ENCODE peak calls at places on chromosomes 7 and 10, in eight cellular contexts. B, E, J, G, F, O, C and X are unnamed samples.

GRCh38 chr10:72720814-72721665 is 29.1 kb downstream of the MCU start:
- DNase-seq in E (no peak), C (no peak), G (no peak), F (no peak), O (no peak), B (no peak), J (no peak), X (no peak)

GRCh38 chr7:157769016-157769869 is 432.4 kb downstream of the DNAJB6 start:
- DNase-seq in J (peak), B (no peak), O (no peak), C (no peak), E (no peak), F (peak), G (no peak), X (no peak)

GRCh38 chr7:111650456-111650999 is 88.2 kb upstream of the IMMP2L start:
- DNase-seq in B (no peak), E (no peak), G (no peak), O (no peak), J (peak), C (peak), F (no peak), X (no peak)

GRCh38 chr10:34808789-34809745 is 6.0 kb downstream of the PARD3 start:
- DNase-seq in F (peak), J (peak), B (no peak), O (no peak), G (no peak), E (peak), C (peak), X (no peak)

GRCh38 chr7:112877671-112878460 is 87.7 kb upstream of the TMEM168 start:
- DNase-seq in B (no peak), C (no peak), G (no peak), F (no peak), E (no peak), J (no peak), O (no peak), X (no peak)

GRCh38 chr7:115749924-115750323 is 280.6 kb downstream of the TFEC start:
- DNase-seq in C (no peak), B (no peak), F (peak), J (peak), O (no peak), G (no peak), E (no peak), X (no peak)

GRCh38 chr10:27679369-27679897 is 66.2 kb downstream of the MKX start:
- DNase-seq in B (no peak), C (no peak), G (no peak), E (no peak), O (no peak), F (no peak), J (no peak), X (no peak)

GRCh38 chr10:102113956-102114857 is 6.0 kb downstream of the LDB1 start:
- DNase-seq in G (no peak), E (no peak), O (no peak), F (peak), C (no peak), J (no peak), B (no peak), X (no peak)

GRCh38 chr10:21954690-21955089 is 48.8 kb downstream of the DNAJC1 start:
- DNase-seq in F (no peak), O (no peak), J (no peak), G (no peak), E (no peak), B (no peak), C (no peak), X (no peak)

GRCh38 chr10:122640921-122641320 is 58.7 kb downstream of the C10orf120 start:
- DNase-seq in O (no peak), G (no peak), E (no peak), C (no peak), J (no peak), F (no peak), B (no peak), X (no peak)

GRCh38 chr10:94403034-94403822 is 887 bp downstream of the TBC1D12 start:
- DNase-seq in C (peak), G (peak), B (peak), J (peak), F (peak), O (peak), E (peak), X (peak)

GRCh38 chr10:28644647-28645046 is 32.7 kb upstream of the BAMBI start:
- DNase-seq in J (no peak), C (no peak), B (no peak), O (no peak), E (no peak), G (no peak), F (no peak), X (no peak)

GRCh38 chr10:93150289-93150688 is 76.6 kb downstream of the CYP26A1 start:
- DNase-seq in O (no peak), E (no peak), G (no peak), J (no peak), C (no peak), B (peak), F (no peak), X (no peak)

GRCh38 chr7:17741426-17741825 is 198.9 kb downstream of the SNX13 start:
- DNase-seq in B (no peak), E (no peak), G (no peak), F (no peak), O (no peak), J (no peak), C (no peak), X (no peak)

GRCh38 chr7:149680316-149681025 is 92.9 kb downstream of the ZNF467 start:
- DNase-seq in C (no peak), B (no peak), J (no peak), F (no peak), E (no peak), G (no peak), O (no peak), X (no peak)

GRCh38 chr10:126924915-126925300 is 19.7 kb downstream of the DOCK1 start:
- DNase-seq in E (no peak), J (no peak), B (no peak), C (peak), F (no peak), O (no peak), G (no peak), X (no peak)

GRCh38 chr10:126933116-126933515 is 27.9 kb downstream of the DOCK1 start:
- DNase-seq in F (no peak), O (no peak), G (no peak), C (no peak), J (no peak), B (no peak), E (no peak), X (no peak)

GRCh38 chr10:121036431-121036830 is 185.3 kb downstream of the WDR11 start:
- DNase-seq in G (no peak), F (peak), O (no peak), B (no peak), J (no peak), E (no peak), C (no peak), X (no peak)

GRCh38 chr10:13990392-13990805 is 340.3 kb downstream of the FRMD4A start:
- DNase-seq in F (peak), B (no peak), J (no peak), C (peak), G (no peak), O (no peak), E (no peak), X (no peak)

GRCh38 chr7:88522771-88523316 is 216.2 kb upstream of the STEAP4 start:
- DNase-seq in F (no peak), E (no peak), O (no peak), G (no peak), J (no peak), C (no peak), B (no peak), X (no peak)

GRCh38 chr7:150631084-150631824 is 931 bp downstream of the GIMAP6 start:
- DNase-seq in B (no peak), G (no peak), C (no peak), O (no peak), E (no peak), F (peak), J (no peak), X (no peak)

GRCh38 chr10:128540806-128541739 is 414.9 kb upstream of the MKI67 start:
- DNase-seq in O (no peak), C (no peak), E (no peak), G (no peak), B (no peak), F (peak), J (no peak), X (no peak)

GRCh38 chr7:128131115-128131514 is 99.9 kb upstream of the LRRC4 start:
- DNase-seq in O (no peak), F (no peak), J (no peak), E (no peak), G (no peak), C (no peak), B (no peak), X (no peak)

GRCh38 chr10:31947144-31947926 is 18.7 kb upstream of the ARHGAP12 start:
- DNase-seq in C (peak), O (no peak), F (no peak), G (no peak), B (peak), J (no peak), E (no peak), X (peak)

GRCh38 chr10:110398419-110399162 is 93.9 kb upstream of the SMNDC1 start:
- DNase-seq in G (no peak), B (peak), F (no peak), C (peak), J (no peak), O (no peak), E (no peak), X (peak)

GRCh38 chr7:126702242-126703016 is 550.3 kb downstream of the GRM8 start:
- DNase-seq in B (no peak), E (no peak), F (no peak), G (no peak), O (no peak), J (no peak), C (peak), X (no peak)

GRCh38 chr10:32971536-32972091 is 13.6 kb upstream of the ITGB1 start:
- DNase-seq in J (no peak), E (no peak), G (no peak), O (peak), C (no peak), B (no peak), F (no peak), X (no peak)

GRCh38 chr10:93268021-93268420 is 194.3 kb downstream of the CYP26A1 start:
- DNase-seq in O (no peak), E (no peak), J (no peak), G (no peak), C (no peak), B (no peak), F (no peak), X (no peak)

GRCh38 chr10:11798862-11799735 is 24.1 kb upstream of the PROSER2 start:
- DNase-seq in J (no peak), O (no peak), E (no peak), B (no peak), G (no peak), C (no peak), F (no peak), X (no peak)

GRCh38 chr10:4882704-4883078 is 56.7 kb downstream of the AKR1E2 start:
- DNase-seq in O (no peak), C (no peak), J (no peak), G (no peak), E (no peak), B (no peak), F (no peak), X (no peak)

GRCh38 chr10:128000660-128001059 is 93.8 kb downstream of the PTPRE start:
- DNase-seq in O (no peak), B (no peak), C (no peak), E (no peak), J (no peak), G (no peak), F (peak), X (no peak)

GRCh38 chr7:101586078-101586941 is 42.8 kb downstream of the MYL10 start:
- DNase-seq in F (no peak), E (no peak), G (no peak), B (no peak), O (no peak), J (no peak), C (no peak), X (no peak)

GRCh38 chr10:69459893-69460575 is 8.8 kb downstream of the TSPAN15 start:
- DNase-seq in F (no peak), J (peak), O (no peak), E (no peak), G (no peak), C (no peak), B (no peak), X (no peak)

GRCh38 chr7:149310113-149310836 is 48.3 kb downstream of the ZNF783 start:
- DNase-seq in O (peak), G (no peak), F (no peak), C (peak), J (no peak), E (no peak), B (peak), X (peak)

GRCh38 chr10:132291826-132292225 is 15.9 kb downstream of the STK32C start:
- DNase-seq in O (no peak), J (no peak), G (no peak), C (no peak), B (no peak), F (no peak), E (no peak), X (no peak)

GRCh38 chr10:653991-654646 is 35.3 kb downstream of the DIP2C start:
- DNase-seq in J (peak), C (no peak), F (no peak), E (no peak), O (no peak), B (no peak), G (no peak), X (no peak)

GRCh38 chr7:5408777-5409176 is 14.9 kb downstream of the TNRC18 start:
- DNase-seq in G (no peak), E (no peak), B (no peak), J (no peak), F (no peak), O (no peak), C (no peak), X (no peak)